ENCODE peak calls at places on chromosomes 13 and 19, in seven cellular contexts. O, V, F, X, U, K and C are unnamed samples.

GRCh38 chr13:112893570-112894422 is 75.2 kb upstream of the MCF2L start:
- DNase-seq in V (no peak), F (no peak), U (peak; percentile 71), X (no peak), O (peak; percentile 87), K (no peak), C (peak; percentile 84)

GRCh38 chr13:56902276-56902675 is 238.4 kb upstream of the PRR20A start:
- DNase-seq in F (no peak), O (no peak), U (no peak), V (no peak), X (no peak), K (no peak), C (no peak)

GRCh38 chr19:30144242-30144758 is 202.3 kb downstream of the URI1 start:
- DNase-seq in F (no peak), O (no peak), U (no peak), V (no peak), K (no peak), X (no peak), C (no peak)

GRCh38 chr19:44626067-44626624 is 12.8 kb downstream of the IGSF23 start:
- DNase-seq in U (peak; percentile 84), O (no peak), K (no peak), F (no peak), X (no peak), V (peak; percentile 84), C (peak; percentile 93)

GRCh38 chr19:18399008-18399407 is 1.6 kb upstream of the LRRC25 start:
- DNase-seq in X (no peak), F (no peak), V (no peak), K (no peak), U (peak; percentile 80), O (no peak), C (no peak)

GRCh38 chr19:10471909-10472308 is 31.2 kb downstream of the KEAP1 start:
- DNase-seq in K (no peak), U (peak; percentile 48), O (no peak), V (no peak), F (no peak), X (no peak), C (peak; percentile 66)

GRCh38 chr13:60402022-60402421 is 5.0 kb downstream of the TDRD3 start:
- DNase-seq in V (no peak), F (no peak), K (no peak), X (no peak), O (no peak), U (no peak), C (no peak)

GRCh38 chr19:18401580-18402112 is 4.2 kb upstream of the LRRC25 start:
- DNase-seq in X (no peak), K (no peak), O (peak; percentile 53), V (no peak), F (peak; percentile 67), U (peak; percentile 82), C (no peak)

GRCh38 chr19:38017504-38018150 is 110.6 kb downstream of the SIPA1L3 start:
- DNase-seq in F (no peak), V (no peak), O (no peak), X (no peak), K (no peak), U (no peak), C (no peak)